ENCODE peak calls at places on chromosome 15, in seven cellular contexts. A is HFF-Myc; N is RCC 7860; R is HepG2; B is activated CD4-positive, alpha-beta T cell treated with anti-CD3 and anti-CD28 coated beads for 24 hours; C is small intestine; Z is H7. U is an unnamed sample.

GRCh38 chr15:67005294-67005996 is 60.0 kb upstream of the SMAD3 start:
- DNase-seq in A (no peak), N (no peak), R (no peak), B (no peak), C (no peak), Z (no peak), U (no peak)

GRCh38 chr15:44427756-44428724 is 611 bp downstream of the CTDSPL2 start:
- DNase-seq in A (no peak), N (peak; percentile 58), R (peak; percentile 62), B (no peak), C (peak; percentile 87), Z (no peak), U (peak; percentile 11)

GRCh38 chr15:56074866-56075265 is 81.5 kb upstream of the NEDD4 start:
- DNase-seq in A (no peak), N (no peak), R (no peak), B (no peak), C (no peak), Z (no peak), U (no peak)

GRCh38 chr15:53520867-53521525 is 238.5 kb downstream of the WDR72 start:
- DNase-seq in A (no peak), N (no peak), R (no peak), B (no peak), C (no peak), Z (no peak), U (no peak)

GRCh38 chr15:61880079-61880478 is 180.2 kb downstream of the VPS13C start:
- DNase-seq in A (no peak), N (no peak), R (no peak), B (no peak), C (peak; percentile 43), Z (no peak), U (no peak)

GRCh38 chr15:59420986-59421618 is 16.9 kb upstream of the FAM81A start:
- DNase-seq in A (no peak), N (no peak), R (no peak), B (no peak), C (no peak), Z (peak; percentile 68), U (no peak)

GRCh38 chr15:36884404-36885335 is 215.7 kb downstream of the MEIS2 start:
- DNase-seq in A (no peak), N (no peak), R (no peak), B (no peak), C (no peak), Z (no peak), U (no peak)

GRCh38 chr15:98034731-98035130 is 74.2 kb downstream of the ARRDC4 start:
- DNase-seq in A (no peak), N (no peak), R (no peak), B (no peak), C (no peak), Z (no peak), U (no peak)

GRCh38 chr15:57324944-57325679 is 51.2 kb upstream of the CGNL1 start:
- DNase-seq in A (no peak), N (no peak), R (no peak), B (no peak), C (no peak), Z (no peak), U (no peak)

GRCh38 chr15:72231847-72232461 is 964 bp upstream of the PKM start:
- DNase-seq in A (no peak), N (peak; percentile 55), R (peak; percentile 63), B (no peak), C (peak; percentile 74), Z (peak; percentile 42), U (peak; percentile 81)

GRCh38 chr15:48392356-48392755 is 61.1 kb downstream of the DUT start:
- DNase-seq in A (no peak), N (no peak), R (no peak), B (no peak), C (no peak), Z (no peak), U (no peak)

GRCh38 chr15:72006382-72006781 is 111.6 kb downstream of the MYO9A start:
- DNase-seq in A (no peak), N (no peak), R (no peak), B (no peak), C (no peak), Z (no peak), U (no peak)

GRCh38 chr15:22888120-22888859 is 49.8 kb downstream of the NIPA2 start:
- DNase-seq in A (peak; percentile 88), N (peak; percentile 68), R (no peak), B (no peak), C (peak; percentile 14), Z (no peak), U (peak; percentile 89)

GRCh38 chr15:91866971-91867372 is 13.5 kb downstream of the SLCO3A1 start:
- DNase-seq in A (no peak), N (no peak), R (no peak), B (no peak), C (no peak), Z (peak; percentile 35), U (peak; percentile 33)

GRCh38 chr15:101535170-101535902 is 45.8 kb upstream of the PCSK6 start:
- DNase-seq in A (no peak), N (no peak), R (no peak), B (no peak), C (no peak), Z (peak; percentile 43), U (no peak)

GRCh38 chr15:69652906-69653305 is 200.3 kb downstream of the RPLP1 start:
- DNase-seq in A (no peak), N (no peak), R (no peak), B (no peak), C (no peak), Z (no peak), U (no peak)

GRCh38 chr15:22263738-22264137 is 183.4 kb downstream of the OR4M2 start:
- DNase-seq in A (no peak), N (no peak), R (no peak), B (no peak), C (no peak), Z (no peak), U (no peak)

GRCh38 chr15:74889882-74890768 is at the start of gene MPI:
- DNase-seq in A (peak; percentile 44), N (peak; percentile 41), R (peak; percentile 75), B (peak; percentile 88), C (peak; percentile 87), Z (peak; percentile 99), U (peak; percentile 51)

GRCh38 chr15:73052679-73053397 is 575 bp downstream of the NEO1 start:
- DNase-seq in A (no peak), N (peak; percentile 23), R (peak; percentile 37), B (no peak), C (peak; percentile 71), Z (peak; percentile 76), U (peak; percentile 5)

GRCh38 chr15:99976811-99977271 is 243.6 kb upstream of the LYSMD4 start:
- DNase-seq in A (no peak), N (no peak), R (no peak), B (no peak), C (no peak), Z (no peak), U (no peak)

GRCh38 chr15:67823371-67824156 is 1.7 kb upstream of the SKOR1 start:
- DNase-seq in A (no peak), N (no peak), R (no peak), B (no peak), C (no peak), Z (peak; percentile 74), U (no peak)

GRCh38 chr15:73655724-73656123 is 22.5 kb upstream of the NPTN start:
- DNase-seq in A (no peak), N (no peak), R (no peak), B (no peak), C (no peak), Z (no peak), U (no peak)

GRCh38 chr15:38154255-38154654 is 98.4 kb upstream of the SPRED1 start:
- DNase-seq in A (no peak), N (no peak), R (no peak), B (no peak), C (no peak), Z (no peak), U (no peak)

GRCh38 chr15:48823237-48823636 is 12.4 kb upstream of the CEP152 start:
- DNase-seq in A (no peak), N (no peak), R (no peak), B (no peak), C (no peak), Z (peak; percentile 31), U (no peak)

GRCh38 chr15:74525946-74526345 is 15.1 kb upstream of the ARID3B start:
- DNase-seq in A (no peak), N (peak; percentile 94), R (no peak), B (no peak), C (peak; percentile 51), Z (no peak), U (peak; percentile 83)

GRCh38 chr15:33135355-33135781 is 59.1 kb downstream of the FMN1 start:
- DNase-seq in A (no peak), N (no peak), R (no peak), B (no peak), C (no peak), Z (no peak), U (no peak)

GRCh38 chr15:37134699-37135131 is 34.4 kb upstream of the MEIS2 start:
- DNase-seq in A (no peak), N (peak; percentile 6), R (peak; percentile 34), B (no peak), C (peak; percentile 41), Z (peak; percentile 36), U (peak; percentile 27)

GRCh38 chr15:77012868-77013267 is 17.9 kb downstream of the PSTPIP1 start:
- DNase-seq in A (no peak), N (no peak), R (no peak), B (no peak), C (no peak), Z (no peak), U (no peak)

GRCh38 chr15:71802770-71803169 is 7.6 kb upstream of the NR2E3 start:
- DNase-seq in A (no peak), N (no peak), R (no peak), B (peak; percentile 9), C (no peak), Z (peak; percentile 90), U (no peak)

GRCh38 chr15:96326551-96327154 is 3.8 kb upstream of the NR2F2 start:
- DNase-seq in A (no peak), N (no peak), R (no peak), B (no peak), C (no peak), Z (peak; percentile 71), U (peak; percentile 35)

GRCh38 chr15:45522179-45522930 is at the start of gene SLC30A4:
- DNase-seq in A (no peak), N (no peak), R (no peak), B (peak; percentile 37), C (peak; percentile 78), Z (peak; percentile 88), U (peak; percentile 32)